ENCODE peak calls at places on chromosomes 7 and 10, in ten cellular contexts. M is HFFc6, A is MCF 10A, R is IMR-90, K is lower lobe of right lung, Q is mesothelial cell of epicardium, W is upper lobe of right lung, G is tibial nerve, L is A549, S is foreskin fibroblast. P is an unnamed sample.

GRCh38 chr7:150572496-150572895 is 5.3 kb downstream of the GIMAP4 start:
- DNase-seq in M (no peak), A (no peak), R (no peak), K (no peak), Q (no peak), W (no peak), G (no peak), L (no peak), S (no peak), P (no peak)

GRCh38 chr10:47144525-47144924 is 155.5 kb upstream of the GDF10 start:
- DNase-seq in M (no peak), A (no peak), R (no peak), K (no peak), Q (no peak), W (no peak), G (no peak), L (no peak), S (no peak), P (no peak)

GRCh38 chr10:93208717-93209464 is 135.2 kb downstream of the CYP26A1 start:
- DNase-seq in M (no peak), A (peak), R (peak), K (no peak), Q (no peak), W (no peak), G (no peak), L (peak), S (no peak), P (no peak)

GRCh38 chr10:20993387-20994170 is 96.5 kb upstream of the NEBL start:
- DNase-seq in M (no peak), A (peak), R (no peak), K (no peak), Q (no peak), W (no peak), G (no peak), L (no peak), S (no peak), P (no peak)

GRCh38 chr7:70714506-70715038 is 417.4 kb upstream of the GALNT17 start:
- DNase-seq in M (no peak), A (no peak), R (no peak), K (no peak), Q (no peak), W (no peak), G (no peak), L (no peak), S (no peak), P (no peak)

GRCh38 chr7:32569388-32570289 is 74.3 kb downstream of the AVL9 start:
- DNase-seq in M (no peak), A (no peak), R (no peak), K (no peak), Q (no peak), W (no peak), G (no peak), L (peak), S (no peak), P (no peak)

GRCh38 chr10:89283174-89283987 is 18.5 kb upstream of the IFIT2 start:
- DNase-seq in M (peak), A (no peak), R (peak), K (no peak), Q (no peak), W (no peak), G (no peak), L (no peak), S (no peak), P (no peak)

GRCh38 chr7:102288285-102288930 is 1.7 kb downstream of the SH2B2 start:
- DNase-seq in M (no peak), A (no peak), R (no peak), K (no peak), Q (no peak), W (no peak), G (no peak), L (no peak), S (no peak), P (no peak)

GRCh38 chr7:13988011-13988410 is 1.5 kb downstream of the ETV1 start:
- DNase-seq in M (no peak), A (peak), R (peak), K (no peak), Q (no peak), W (no peak), G (no peak), L (no peak), S (peak), P (no peak)

GRCh38 chr7:120014920-120015465 is 258.0 kb upstream of the KCND2 start:
- DNase-seq in M (no peak), A (no peak), R (no peak), K (no peak), Q (no peak), W (no peak), G (no peak), L (no peak), S (no peak), P (no peak)

GRCh38 chr10:107165007-107165406 is 501 bp upstream of the SORCS1 start:
- DNase-seq in M (no peak), A (no peak), R (no peak), K (no peak), Q (no peak), W (no peak), G (no peak), L (no peak), S (no peak), P (no peak)

GRCh38 chr7:94972296-94972695 is 64.9 kb downstream of the PPP1R9A start:
- DNase-seq in M (no peak), A (no peak), R (no peak), K (no peak), Q (no peak), W (no peak), G (no peak), L (peak), S (peak), P (no peak)

GRCh38 chr7:107105591-107106245 is 61.2 kb downstream of the PRKAR2B start:
- DNase-seq in M (no peak), A (no peak), R (no peak), K (no peak), Q (no peak), W (no peak), G (no peak), L (no peak), S (no peak), P (no peak)

GRCh38 chr7:117872565-117873055 is 631 bp downstream of the CTTNBP2 start:
- DNase-seq in M (no peak), A (no peak), R (no peak), K (no peak), Q (peak), W (no peak), G (peak), L (no peak), S (no peak), P (peak)

GRCh38 chr7:154720016-154720415 is 282.9 kb downstream of the PAXIP1 start:
- DNase-seq in M (no peak), A (no peak), R (no peak), K (no peak), Q (no peak), W (no peak), G (no peak), L (no peak), S (no peak), P (no peak)

GRCh38 chr7:2938514-2939192 is 94.5 kb upstream of the GNA12 start:
- DNase-seq in M (no peak), A (no peak), R (no peak), K (peak), Q (peak), W (peak), G (no peak), L (no peak), S (no peak), P (no peak)

GRCh38 chr10:34124522-34125035 is 690.5 kb downstream of the PARD3 start:
- DNase-seq in M (peak), A (peak), R (peak), K (no peak), Q (no peak), W (no peak), G (no peak), L (peak), S (peak), P (peak)

GRCh38 chr7:157432541-157432956 is 95.7 kb downstream of the DNAJB6 start:
- DNase-seq in M (peak), A (peak), R (peak), K (peak), Q (peak), W (peak), G (no peak), L (peak), S (peak), P (peak)

GRCh38 chr10:110456046-110456445 is 41.7 kb upstream of the DUSP5 start:
- DNase-seq in M (no peak), A (peak), R (no peak), K (no peak), Q (no peak), W (no peak), G (no peak), L (peak), S (no peak), P (no peak)

GRCh38 chr7:159122276-159122675 is 22.4 kb downstream of the VIPR2 start:
- DNase-seq in M (no peak), A (no peak), R (no peak), K (no peak), Q (no peak), W (no peak), G (no peak), L (no peak), S (no peak), P (no peak)

GRCh38 chr7:44534501-44534900 is 6.6 kb downstream of the NPC1L1 start:
- DNase-seq in M (no peak), A (peak), R (no peak), K (no peak), Q (no peak), W (no peak), G (no peak), L (peak), S (no peak), P (peak)

GRCh38 chr10:85971494-85971893 is 395.1 kb downstream of the GRID1 start:
- DNase-seq in M (no peak), A (no peak), R (no peak), K (no peak), Q (no peak), W (no peak), G (no peak), L (no peak), S (no peak), P (no peak)

GRCh38 chr10:89861584-89862287 is 160.3 kb downstream of the KIF20B start:
- DNase-seq in M (peak), A (peak), R (peak), K (no peak), Q (no peak), W (no peak), G (no peak), L (no peak), S (no peak), P (no peak)

GRCh38 chr10:73110345-73110849 is at the start of gene NUDT13:
- DNase-seq in M (peak), A (peak), R (peak), K (peak), Q (peak), W (no peak), G (peak), L (peak), S (peak), P (peak)

GRCh38 chr10:69953851-69954250 is 98.8 kb upstream of the MACROH2A2 start:
- DNase-seq in M (no peak), A (no peak), R (no peak), K (no peak), Q (no peak), W (peak), G (no peak), L (no peak), S (no peak), P (peak)

GRCh38 chr7:150954986-150955518 is 23.1 kb downstream of the KCNH2 start:
- DNase-seq in M (no peak), A (no peak), R (no peak), K (no peak), Q (no peak), W (no peak), G (no peak), L (no peak), S (no peak), P (peak)

GRCh38 chr10:79244841-79245504 is 102.3 kb upstream of the PPIF start:
- DNase-seq in M (no peak), A (no peak), R (no peak), K (no peak), Q (no peak), W (no peak), G (no peak), L (no peak), S (no peak), P (no peak)

GRCh38 chr10:131205556-131205955 is 106.0 kb downstream of the TCERG1L start:
- DNase-seq in M (no peak), A (no peak), R (no peak), K (no peak), Q (peak), W (peak), G (no peak), L (no peak), S (no peak), P (no peak)

GRCh38 chr7:117859246-117859812 is 13.9 kb downstream of the CTTNBP2 start:
- DNase-seq in M (no peak), A (no peak), R (peak), K (no peak), Q (no peak), W (no peak), G (no peak), L (no peak), S (no peak), P (no peak)

GRCh38 chr10:3323865-3324498 is 151.4 kb upstream of the PITRM1 start:
- DNase-seq in M (peak), A (peak), R (no peak), K (no peak), Q (no peak), W (no peak), G (no peak), L (no peak), S (peak), P (no peak)

DNA sequence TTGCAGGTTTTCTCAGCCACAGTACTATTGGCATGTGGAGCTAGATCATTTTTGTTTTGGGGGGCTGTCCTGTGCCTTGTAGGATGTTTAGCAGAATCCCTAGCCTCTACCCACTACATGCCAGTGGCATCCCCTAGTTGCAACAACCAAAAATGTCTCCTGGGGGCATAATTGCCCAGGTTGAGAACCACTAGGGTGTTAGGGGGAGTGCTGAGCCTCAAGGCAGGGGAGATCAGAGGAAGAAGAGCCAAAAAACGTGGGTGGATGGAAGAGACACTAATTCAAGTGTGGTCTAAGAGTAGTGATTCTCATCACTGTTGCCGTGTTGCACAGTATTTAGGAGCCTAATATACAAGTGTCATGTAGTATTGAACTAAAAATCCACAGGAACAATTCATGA is 31.7 kb upstream of the CCNY start:
- DNase-seq in M (no peak), A (no peak), R (no peak), K (no peak), Q (no peak), W (no peak), G (no peak), L (no peak), S (no peak), P (no peak)
- TF ChIP-seq CTCF in M (no peak), A (no peak), R (no peak), K (no peak), Q (no peak), W (no peak), G (no peak), L (no peak), S (no peak), P (no peak)

DNA sequence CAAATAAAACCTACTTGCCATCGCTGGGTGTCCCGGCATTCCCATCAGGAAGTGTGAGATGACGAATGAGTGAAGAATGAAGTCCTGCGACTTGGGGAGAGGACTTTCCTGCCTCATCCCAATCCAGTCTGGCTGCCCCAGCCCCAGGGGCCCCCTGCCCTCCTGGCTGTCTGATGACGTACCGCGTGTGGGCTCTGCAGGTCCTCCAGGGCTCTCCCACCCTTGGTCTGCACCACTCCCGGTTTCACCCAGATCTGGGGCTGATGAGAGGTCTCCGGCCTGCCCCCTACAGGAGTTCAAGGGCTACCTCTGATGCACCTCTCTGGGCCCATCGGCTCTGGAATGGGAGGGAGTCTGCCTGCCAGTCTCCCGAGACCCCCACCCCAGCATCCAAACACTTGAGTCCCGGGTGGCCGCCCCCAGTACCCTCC is 9.8 kb downstream of the ATP6V1F start:
- DNase-seq in M (no peak), A (no peak), R (no peak), K (no peak), Q (no peak), W (no peak), G (no peak), L (no peak), S (no peak), P (no peak)
- TF ChIP-seq CTCF in M (peak), A (no peak), R (no peak), K (no peak), Q (no peak), W (no peak), G (no peak), L (no peak), S (no peak), P (no peak)

DNA sequence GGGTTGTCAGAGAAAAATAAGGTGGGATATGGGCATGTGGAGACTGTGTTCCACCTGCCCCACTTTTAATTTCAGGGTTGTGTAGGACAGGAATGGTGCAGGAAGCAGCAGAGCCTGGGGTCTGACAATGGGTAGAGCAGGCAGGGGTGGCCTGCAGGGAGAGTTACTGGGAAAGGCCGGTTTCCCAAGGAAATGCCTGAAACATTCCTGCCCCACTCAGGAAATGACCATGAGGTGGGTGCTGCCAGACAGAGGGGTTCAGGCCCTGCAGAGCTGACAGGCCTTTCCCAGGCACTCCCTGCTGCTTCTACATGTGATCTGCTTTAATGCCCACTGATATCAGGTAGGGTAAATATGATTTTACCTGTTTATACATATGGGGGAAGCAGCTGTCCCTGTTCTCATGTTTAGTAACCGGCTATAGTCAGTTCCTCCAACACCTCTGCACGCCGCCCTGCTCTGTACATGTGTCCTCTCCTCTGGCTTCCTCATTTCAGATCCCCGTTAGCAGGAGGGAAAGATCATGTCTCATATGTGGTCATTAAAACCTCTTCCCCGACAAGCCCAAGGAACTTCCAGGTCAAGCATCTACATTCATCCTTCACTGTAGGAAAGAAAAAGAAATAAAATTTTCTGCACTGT is 118.6 kb upstream of the PRSS58 start:
- DNase-seq in M (no peak), A (no peak), R (no peak), K (no peak), Q (no peak), W (no peak), G (no peak), L (no peak), S (no peak), P (no peak)
- TF ChIP-seq CTCF in M (no peak), A (no peak), R (no peak), K (no peak), Q (no peak), W (no peak), G (no peak), L (no peak), S (no peak), P (no peak)

GRCh38 chr10:32980558-32981468 is 22.8 kb upstream of the ITGB1 start:
- DNase-seq in M (peak), A (peak), R (peak), K (peak), Q (peak), W (peak), G (peak), L (peak), S (peak), P (peak)
- TF ChIP-seq CTCF in M (peak), A (no peak), R (peak), K (no peak), Q (no peak), W (no peak), G (peak), L (no peak), S (no peak), P (no peak)

GRCh38 chr7:111521660-111522059 is 40.6 kb downstream of the IMMP2L start:
- DNase-seq in M (no peak), A (no peak), R (no peak), K (no peak), Q (no peak), W (no peak), G (no peak), L (no peak), S (no peak), P (no peak)
- TF ChIP-seq CTCF in M (no peak), A (no peak), R (no peak), K (no peak), Q (no peak), W (no peak), G (no peak), L (no peak), S (no peak), P (no peak)

GRCh38 chr7:98064233-98064632 is 42.4 kb upstream of the LMTK2 start:
- DNase-seq in M (no peak), A (no peak), R (no peak), K (no peak), Q (no peak), W (no peak), G (no peak), L (no peak), S (no peak), P (no peak)
- TF ChIP-seq CTCF in M (no peak), A (no peak), R (no peak), K (no peak), Q (no peak), W (no peak), G (no peak), L (no peak), S (no peak), P (no peak)

DNA sequence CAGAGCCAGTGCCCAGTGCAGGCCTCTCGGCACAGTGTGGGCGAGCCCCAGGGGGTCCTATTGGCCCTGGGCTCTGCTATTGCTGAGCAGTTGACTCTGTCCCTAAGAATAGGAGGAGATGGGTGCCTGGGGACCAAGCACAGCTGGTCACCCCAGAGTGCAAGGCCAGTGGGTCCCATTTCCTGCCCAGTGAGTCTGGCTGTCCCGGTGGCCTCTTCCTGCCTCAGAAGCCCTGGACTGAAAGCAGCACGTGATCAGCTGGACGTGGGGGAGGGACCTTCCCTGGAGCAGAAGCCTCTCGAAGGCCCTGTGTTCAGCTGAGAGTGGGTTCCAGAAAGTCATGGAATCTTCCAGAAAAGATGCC is 42.0 kb downstream of the PWWP2B start:
- DNase-seq in M (no peak), A (no peak), R (no peak), K (no peak), Q (no peak), W (no peak), G (no peak), L (no peak), S (no peak), P (no peak)
- TF ChIP-seq CTCF in M (no peak), A (no peak), R (no peak), K (no peak), Q (no peak), W (no peak), G (no peak), L (no peak), S (no peak), P (no peak)

GRCh38 chr7:105009667-105010537 is 4.1 kb upstream of the KMT2E start:
- DNase-seq in M (no peak), A (no peak), R (no peak), K (no peak), Q (no peak), W (no peak), G (no peak), L (no peak), S (no peak), P (no peak)

GRCh38 chr7:105003275-105003674 is 10.7 kb upstream of the KMT2E start:
- DNase-seq in M (peak), A (peak), R (peak), K (no peak), Q (no peak), W (no peak), G (no peak), L (peak), S (peak), P (no peak)

GRCh38 chr7:105003875-105004510 is 10.0 kb upstream of the KMT2E start:
- DNase-seq in M (no peak), A (no peak), R (no peak), K (no peak), Q (no peak), W (no peak), G (no peak), L (no peak), S (no peak), P (no peak)

GRCh38 chr7:105007298-105007697 is 6.7 kb upstream of the KMT2E start:
- DNase-seq in M (no peak), A (no peak), R (no peak), K (no peak), Q (no peak), W (no peak), G (no peak), L (no peak), S (no peak), P (no peak)

GRCh38 chr7:105006367-105007139 is 7.5 kb upstream of the KMT2E start:
- DNase-seq in M (no peak), A (no peak), R (no peak), K (no peak), Q (no peak), W (no peak), G (no peak), L (no peak), S (no peak), P (peak)
- TF ChIP-seq CTCF in M (no peak), A (no peak), R (peak), K (no peak), Q (no peak), W (no peak), G (no peak), L (no peak), S (no peak), P (no peak)

P was measured in Caco-2.